ENCODE peak calls at places on chromosome 22, in four cellular contexts. K is body of pancreas, T is HL-60, Y is neural progenitor cell. S is an unnamed sample.

GRCh38 chr22:40509401-40510134 is 127.0 kb downstream of the MRTFA start:
- DNase-seq in K (peak), T (peak), Y (no peak), S (no peak)

GRCh38 chr22:44746836-44747519 is 5.4 kb upstream of the ARHGAP8 start:
- DNase-seq in K (peak), T (no peak), Y (no peak), S (no peak)

GRCh38 chr22:39598017-39598965 is 27.7 kb downstream of the CACNA1I start:
- DNase-seq in K (peak), T (peak), Y (peak), S (no peak)

GRCh38 chr22:35483730-35484129 is 56.9 kb upstream of the RASD2 start:
- DNase-seq in K (no peak), T (no peak), Y (no peak), S (no peak)

GRCh38 chr22:35728639-35729308 is 11.1 kb downstream of the APOL5 start:
- DNase-seq in K (peak), T (no peak), Y (no peak), S (no peak)

GRCh38 chr22:40491990-40492631 is 121.7 kb downstream of the SGSM3 start:
- DNase-seq in K (no peak), T (peak), Y (no peak), S (peak)

GRCh38 chr22:29070490-29070889 is 2.3 kb upstream of the KREMEN1 start:
- DNase-seq in K (no peak), T (no peak), Y (no peak), S (no peak)

GRCh38 chr22:46010177-46010867 is 33.4 kb upstream of the WNT7B start:
- DNase-seq in K (no peak), T (no peak), Y (no peak), S (no peak)

GRCh38 chr22:22882033-22882717 is 5.4 kb upstream of the IGLL5 start:
- DNase-seq in K (peak), T (peak), Y (no peak), S (peak)

GRCh38 chr22:28410050-28410816 is 269.4 kb downstream of the TTC28 start:
- DNase-seq in K (no peak), T (no peak), Y (no peak), S (no peak)

GRCh38 chr22:41526802-41527799 is 17.2 kb downstream of the POLR3H start:
- DNase-seq in K (peak), T (peak), Y (peak), S (no peak)

GRCh38 chr22:39212721-39213376 is 31.9 kb downstream of the PDGFB start:
- DNase-seq in K (no peak), T (no peak), Y (peak), S (no peak)

GRCh38 chr22:35514366-35514765 is 26.3 kb upstream of the RASD2 start:
- DNase-seq in K (no peak), T (no peak), Y (no peak), S (no peak)

GRCh38 chr22:37173709-37174108 is 14.3 kb downstream of the C1QTNF6 start:
- DNase-seq in K (no peak), T (no peak), Y (no peak), S (no peak)

GRCh38 chr22:29092243-29092642 is 19.4 kb downstream of the KREMEN1 start:
- DNase-seq in K (peak), T (no peak), Y (no peak), S (no peak)

DNA sequence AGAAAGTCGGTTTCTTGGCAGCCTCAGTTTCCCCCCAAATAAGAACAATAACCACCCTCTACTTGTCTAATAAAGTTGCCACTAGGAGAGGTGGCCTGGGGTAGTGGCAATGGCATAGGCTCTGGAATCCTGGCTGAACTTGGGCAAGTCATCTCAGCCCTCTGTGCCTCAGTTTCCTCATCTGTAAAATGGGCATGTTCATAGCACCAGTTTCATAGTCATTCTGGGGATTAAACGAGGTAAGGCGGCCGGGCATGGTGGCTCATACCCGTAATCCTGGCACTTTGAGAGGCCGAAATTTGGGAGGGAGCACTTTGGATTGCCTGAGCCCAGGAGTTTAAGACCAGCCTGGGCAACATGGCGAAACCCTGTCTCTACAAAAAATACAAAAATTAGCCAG is 63.0 kb downstream of the SGSM1 start:
- DNase-seq in K (no peak), T (no peak), Y (no peak), S (no peak)
- H3K4me3 ChIP-seq in K (no peak), T (no peak), Y (no peak), S (no peak)

DNA sequence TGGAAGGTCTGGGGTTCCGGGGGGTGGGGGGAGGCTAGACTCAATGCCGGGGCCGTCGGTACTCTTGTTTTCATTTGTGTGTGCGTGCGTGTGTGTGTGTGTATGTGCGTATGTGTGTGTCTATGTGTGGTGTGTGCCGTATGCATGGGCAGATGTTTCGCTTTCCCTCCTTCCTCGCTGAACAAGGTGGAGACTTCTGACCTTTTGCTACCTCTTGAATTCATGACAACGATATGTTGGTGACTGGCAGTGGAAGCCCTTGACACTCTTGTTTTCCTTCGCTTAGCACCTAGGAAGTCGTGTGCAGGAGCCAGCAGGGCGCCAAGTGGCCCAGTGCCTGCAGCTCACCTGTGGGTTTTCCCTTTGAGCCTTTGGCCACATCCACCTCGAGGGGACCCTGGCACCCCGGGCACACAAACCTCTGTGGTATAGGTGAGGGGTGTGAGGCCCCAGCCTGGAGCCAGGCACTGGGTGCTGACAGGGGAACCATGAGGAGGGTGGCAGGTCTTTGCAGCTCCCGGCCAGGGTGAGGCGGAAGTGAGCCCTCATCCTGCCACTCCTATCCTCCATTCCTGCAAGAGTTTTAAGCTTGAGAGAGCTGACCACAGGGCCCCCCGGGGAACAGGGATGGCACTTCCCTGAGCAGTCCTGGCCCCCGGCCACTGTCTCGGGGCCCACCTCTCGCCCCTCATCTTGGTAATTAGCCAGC is 19.3 kb upstream of the TMEM191C start:
- DNase-seq in K (peak), T (peak), Y (peak), S (no peak)
- TF ChIP-seq CTCF in K (no peak), T (no peak), Y (peak), S (peak)

DNA sequence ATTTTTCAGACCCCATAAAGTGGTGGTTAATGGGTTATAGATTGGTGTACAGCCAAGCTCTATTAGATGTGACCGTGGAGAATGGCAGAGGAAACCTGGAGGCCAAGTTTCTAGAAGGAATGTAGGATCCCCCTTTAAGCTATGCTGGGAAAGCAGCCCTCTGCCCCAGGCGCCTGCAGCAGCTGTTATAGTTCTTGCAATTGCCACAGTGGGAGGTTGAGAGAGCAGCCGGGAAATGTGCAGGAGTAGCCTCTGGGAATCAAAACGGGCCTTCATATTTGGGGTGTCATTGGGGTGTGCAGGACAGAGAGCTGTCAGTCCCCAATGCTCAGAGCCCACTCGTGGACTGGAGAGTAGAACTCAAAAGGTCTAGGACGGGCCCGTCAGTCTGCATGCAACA is 54.4 kb upstream of the ASPHD2 start:
- DNase-seq in K (no peak), T (no peak), Y (no peak), S (no peak)
- H3K4me3 ChIP-seq in K (no peak), T (no peak), Y (no peak), S (no peak)

GRCh38 chr22:31872209-31872608 is 72.1 kb upstream of the YWHAH start:
- DNase-seq in K (peak), T (peak), Y (peak), S (no peak)
- TF ChIP-seq CTCF in K (no peak), T (no peak), Y (peak), S (peak)

GRCh38 chr22:48090332-48090672 is 1327.9 kb downstream of the TBC1D22A start:
- DNase-seq in K (no peak), T (no peak), Y (no peak), S (no peak)
- H3K4me3 ChIP-seq in K (no peak), T (no peak), Y (no peak), S (no peak)

DNA sequence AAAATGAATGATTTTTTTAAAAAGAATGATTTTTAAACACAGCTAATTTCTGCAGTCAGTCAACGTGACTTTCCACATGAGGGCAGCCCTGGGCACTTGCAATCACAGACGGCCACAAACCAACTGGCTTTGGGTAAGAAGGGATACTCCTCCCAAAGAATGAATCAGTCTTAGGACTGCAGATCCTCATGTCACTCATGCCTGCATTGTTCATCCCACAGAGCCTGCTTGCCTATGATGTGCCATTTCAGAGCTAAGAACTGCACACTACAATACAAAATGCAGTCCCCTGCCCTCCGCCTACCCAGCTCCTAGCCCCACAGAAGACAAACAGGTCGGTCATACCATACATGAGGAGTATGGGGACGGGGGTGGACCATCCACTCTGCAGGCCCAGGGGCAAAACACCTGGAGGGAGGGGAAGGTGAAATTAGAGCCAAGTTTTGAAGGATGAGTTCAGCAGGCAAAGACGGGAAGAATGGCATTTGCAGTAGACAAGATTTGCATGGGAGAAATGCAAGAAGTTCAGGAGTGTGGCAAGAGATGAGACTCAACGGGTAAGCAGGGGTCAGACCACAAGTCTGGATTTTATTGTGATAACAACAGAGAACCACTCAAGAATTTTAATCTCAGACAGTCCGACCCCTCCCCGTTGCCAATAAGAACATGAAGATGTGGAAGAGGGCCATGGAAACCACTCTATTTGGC is 24.7 kb downstream of the PACSIN2 start:
- DNase-seq in K (peak), T (no peak), Y (peak), S (no peak)
- TF ChIP-seq CTCF in K (peak), T (no peak), Y (peak), S (no peak)